ENCODE peak calls at places on chromosomes 7 and 10, in nine cellular contexts. D is ovary; R is astrocyte of the spinal cord; J is psoas muscle; Z is WTC11; U is GM12878; I is CD8-positive, alpha-beta T cell; X is activated T-helper 1 cell treated with anti-CD3 and anti-CD28 coated beads, Interleukin-12 subunit alpha, Interleukin-12 subunit beta, Interleukin-2, Interleukin-4 antibody, amounts not matched to agents 30 ng/mL and 10 ng/mL and 1 ng/mL, durations not matched to agents 14 hours and 24 hours and 36 hours; F is Daoy. P is an unnamed sample.

GRCh38 chr10:80202934-80203834 is 2.2 kb downstream of the ANXA11 start:
- DNase-seq in F (peak), Z (peak), J (peak), X (peak), U (peak), I (peak), D (peak), R (peak), P (peak)

GRCh38 chr7:79620291-79620690 is 166.8 kb upstream of the MAGI2 start:
- DNase-seq in U (no peak), Z (no peak), X (no peak), F (no peak), J (no peak), R (no peak), D (no peak), I (no peak), P (no peak)

GRCh38 chr10:114375082-114375481 is 29.2 kb downstream of the AFAP1L2 start:
- DNase-seq in R (peak), I (no peak), U (no peak), X (no peak), J (no peak), D (no peak), F (peak), Z (no peak), P (no peak)

GRCh38 chr7:974820-975681 is at the start of gene COX19:
- DNase-seq in Z (peak), R (peak), F (peak), X (peak), D (peak), I (peak), U (peak), J (peak), P (peak)

GRCh38 chr7:90766814-90767564 is 170.9 kb downstream of the CDK14 start:
- DNase-seq in F (peak), U (no peak), X (no peak), J (peak), D (peak), R (peak), I (no peak), Z (no peak), P (peak)

GRCh38 chr7:11331128-11332102 is 357.7 kb downstream of the PHF14 start:
- DNase-seq in R (no peak), Z (no peak), J (no peak), U (no peak), F (no peak), I (no peak), X (no peak), D (no peak), P (no peak)

GRCh38 chr10:79424221-79425073 is 21.0 kb downstream of the ZCCHC24 start:
- DNase-seq in X (no peak), J (peak), Z (no peak), D (peak), R (peak), F (peak), U (no peak), I (no peak), P (no peak)

GRCh38 chr7:130903358-130903974 is 169.5 kb upstream of the KLF14 start:
- DNase-seq in U (no peak), D (no peak), R (peak), F (peak), J (no peak), Z (no peak), I (no peak), X (no peak), P (no peak)

GRCh38 chr10:51301644-51302043 is 227.4 kb downstream of the PRKG1 start:
- DNase-seq in I (no peak), J (peak), R (peak), X (no peak), D (no peak), U (no peak), F (no peak), Z (no peak), P (no peak)

GRCh38 chr7:43756368-43757072 is 2.0 kb upstream of the BLVRA start:
- DNase-seq in X (no peak), R (peak), D (no peak), J (no peak), F (peak), U (no peak), Z (no peak), I (no peak), P (no peak)

GRCh38 chr10:49163741-49164140 is 24.4 kb downstream of the TMEM273 start:
- DNase-seq in R (peak), X (no peak), J (no peak), D (no peak), Z (no peak), U (no peak), I (no peak), F (peak), P (no peak)

GRCh38 chr7:142012825-142013506 is 17.3 kb downstream of the MGAM start:
- DNase-seq in Z (peak), I (no peak), F (peak), U (no peak), J (no peak), X (no peak), R (no peak), D (no peak), P (peak)

GRCh38 chr10:30583778-30584415 is 45.7 kb downstream of the LYZL2 start:
- DNase-seq in D (peak), U (peak), X (no peak), Z (no peak), F (peak), J (peak), I (no peak), R (peak), P (no peak)

GRCh38 chr10:28661035-28661434 is 16.3 kb upstream of the BAMBI start:
- DNase-seq in I (no peak), J (no peak), X (no peak), R (peak), F (peak), Z (no peak), U (no peak), D (no peak), P (no peak)

GRCh38 chr7:30934225-30934624 is 22.6 kb downstream of the AQP1 start:
- DNase-seq in Z (no peak), X (no peak), U (no peak), J (no peak), F (no peak), D (no peak), R (no peak), I (no peak), P (no peak)

GRCh38 chr10:43188702-43189101 is 50.5 kb downstream of the CSGALNACT2 start:
- DNase-seq in R (no peak), D (no peak), Z (no peak), U (no peak), F (no peak), I (no peak), J (no peak), X (no peak), P (no peak)

GRCh38 chr7:151306374-151306773 is 35.2 kb upstream of the NUB1 start:
- DNase-seq in Z (no peak), D (no peak), I (no peak), X (no peak), J (no peak), F (no peak), R (no peak), U (no peak), P (no peak)

GRCh38 chr10:124213471-124213870 is 120.1 kb upstream of the CHST15 start:
- DNase-seq in D (no peak), J (no peak), R (no peak), I (no peak), Z (no peak), X (no peak), F (no peak), U (no peak), P (no peak)

GRCh38 chr10:120221873-120222485 is 235.0 kb upstream of the PLPP4 start:
- DNase-seq in U (no peak), J (no peak), I (no peak), D (no peak), F (peak), Z (peak), R (peak), X (no peak), P (peak)

P was measured in ELF-1.